ENCODE peak calls at places on chromosomes 5 and 9, in ten cellular contexts. X is activated T-cell treated with anti-CD3 and anti-CD28 coated beads, Interleukin-2, amount 50 U/mL, for 24 hours; I is choroid plexus epithelial cell; D is adrenal gland; B is activated naive CD8-positive, alpha-beta T cell treated with anti-CD3 and anti-CD28 coated beads, Interleukin-2, amount 10 ng/mL, durations not matched to agents 7 days and 5 days; Q is NCI-H1105 treated with DMSO at 0.1 percent for 48 hours; V is stomach; Y is LoVo; T is CD4-positive, CD25-positive, alpha-beta regulatory T cell; N is NCI-H1417. L is an unnamed sample.

GRCh38 chr5:134458676-134459403 is 47.2 kb upstream of the CDKN2AIPNL start:
- DNase-seq in Y (no peak), B (no peak), V (no peak), X (no peak), N (no peak), D (no peak), T (no peak), Q (no peak), I (no peak), L (no peak)

GRCh38 chr9:136568288-136569081 is 22.6 kb upstream of the NOTCH1 start:
- DNase-seq in X (no peak), Y (no peak), D (no peak), Q (no peak), V (no peak), B (no peak), T (no peak), I (no peak), N (no peak), L (no peak)

GRCh38 chr5:32173394-32174010 is 617 bp downstream of the GOLPH3 start:
- DNase-seq in B (no peak), T (peak; percentile 39), D (peak; percentile 71), I (peak; percentile 75), V (peak; percentile 77), N (peak; percentile 95), Y (peak; percentile 66), X (no peak), Q (peak; percentile 71), L (peak; percentile 24)

GRCh38 chr5:42570946-42571625 is 147.8 kb downstream of the GHR start:
- DNase-seq in D (no peak), B (no peak), Q (no peak), N (no peak), Y (no peak), T (no peak), X (no peak), V (no peak), I (peak; percentile 16), L (no peak)

GRCh38 chr9:71909887-71910601 is 949 bp downstream of the ABHD17B start:
- DNase-seq in Y (peak; percentile 27), X (peak; percentile 59), V (peak; percentile 52), T (no peak), D (peak; percentile 61), I (peak; percentile 37), B (peak; percentile 69), Q (peak; percentile 56), N (peak; percentile 92), L (peak; percentile 28)

GRCh38 chr5:27619982-27620381 is 581.6 kb upstream of the CDH9 start:
- DNase-seq in X (no peak), N (no peak), Q (no peak), B (no peak), V (no peak), Y (no peak), I (no peak), T (no peak), D (no peak), L (no peak)

GRCh38 chr5:78162253-78162862 is 132.1 kb downstream of the AP3B1 start:
- DNase-seq in N (peak; percentile 31), X (no peak), T (peak; percentile 7), D (no peak), Q (peak; percentile 28), I (peak; percentile 71), V (no peak), B (no peak), Y (no peak), L (no peak)

GRCh38 chr5:40446910-40447309 is 232.8 kb upstream of the PTGER4 start:
- DNase-seq in T (no peak), Y (peak; percentile 9), V (no peak), X (no peak), B (no peak), D (no peak), N (no peak), I (peak; percentile 96), Q (no peak), L (no peak)

GRCh38 chr5:77945874-77946273 is 169.7 kb upstream of the TBCA start:
- DNase-seq in Y (no peak), X (no peak), N (no peak), D (no peak), T (no peak), I (no peak), B (no peak), Q (no peak), V (no peak), L (no peak)

GRCh38 chr5:153515269-153515668 is 24.8 kb downstream of the GRIA1 start:
- DNase-seq in N (no peak), I (peak; percentile 67), T (no peak), Q (no peak), Y (no peak), D (no peak), B (no peak), V (no peak), X (no peak), L (no peak)

GRCh38 chr5:113866763-113867162 is 353.3 kb downstream of the YTHDC2 start:
- DNase-seq in V (no peak), D (no peak), N (no peak), I (no peak), T (no peak), Y (no peak), X (no peak), B (no peak), Q (no peak), L (no peak)

GRCh38 chr9:89122944-89123343 is 55.7 kb downstream of the SHC3 start:
- DNase-seq in V (no peak), D (no peak), X (no peak), Y (no peak), I (no peak), Q (no peak), T (no peak), B (no peak), N (no peak), L (no peak)

GRCh38 chr5:6319116-6319515 is 59.2 kb downstream of the MED10 start:
- DNase-seq in Y (no peak), D (no peak), X (no peak), T (no peak), I (no peak), B (no peak), N (no peak), Q (no peak), V (no peak), L (no peak)

GRCh38 chr9:121222524-121223171 is 21.0 kb upstream of the RAB14 start:
- DNase-seq in T (no peak), N (no peak), X (no peak), B (no peak), Q (peak; percentile 20), V (no peak), I (peak; percentile 74), Y (peak; percentile 37), D (no peak), L (no peak)

GRCh38 chr9:97938081-97938644 is at the start of gene HEMGN:
- DNase-seq in Q (no peak), B (no peak), D (no peak), Y (no peak), N (no peak), I (no peak), V (no peak), T (peak; percentile 56), X (peak; percentile 52), L (peak; percentile 76)

GRCh38 chr5:112996830-112997374 is 20.3 kb downstream of the DCP2 start:
- DNase-seq in D (no peak), T (no peak), I (peak; percentile 18), B (no peak), N (no peak), Q (no peak), Y (no peak), X (no peak), V (no peak), L (no peak)

GRCh38 chr9:37952731-37953130 is 48.8 kb upstream of the SLC25A51 start:
- DNase-seq in Y (no peak), V (no peak), D (peak; percentile 36), N (no peak), T (no peak), B (no peak), X (no peak), Q (no peak), I (peak; percentile 50), L (no peak)

GRCh38 chr5:68171101-68171558 is 44.4 kb upstream of the PIK3R1 start:
- DNase-seq in T (no peak), D (peak; percentile 54), Y (no peak), N (no peak), I (peak; percentile 75), B (no peak), Q (no peak), V (peak; percentile 31), X (no peak), L (no peak)

GRCh38 chr5:37212096-37212495 is 37.1 kb downstream of the CPLANE1 start:
- DNase-seq in X (no peak), T (no peak), Q (no peak), D (no peak), V (no peak), I (no peak), N (no peak), Y (no peak), B (no peak), L (no peak)

GRCh38 chr5:10736354-10736753 is 24.7 kb downstream of the DAP start:
- DNase-seq in X (no peak), I (no peak), B (no peak), V (no peak), Y (no peak), T (no peak), Q (no peak), D (no peak), N (no peak), L (no peak)

GRCh38 chr5:94782376-94782775 is 163.9 kb downstream of the SLF1 start:
- DNase-seq in Q (no peak), D (no peak), Y (no peak), N (no peak), X (no peak), T (no peak), V (no peak), B (no peak), I (no peak), L (no peak)

L was measured in KG1.